ENCODE peak calls at places on chromosome 20, in five cellular contexts. T is lower lobe of right lung; N is H7; G is activated T-cell treated with anti-CD3 and anti-CD28 coated beads, Interleukin-2, amount 50 U/mL, for 24 hours; F is stimulated activated CD4-positive, alpha-beta T cell treated with anti-CD3 and anti-CD28 coated beads, Interleukin-15, amount 100 ng/mL, for 1 hour. J is an unnamed sample.
A peak's percentile ranks its signal among the peaks of the same experiment; 100 is the strongest.

GRCh38 chr20:57117296-57117695 is 149.1 kb downstream of the BMP7 start:
- DNase-seq in T (no peak), F (no peak), N (peak; percentile 72), G (no peak), J (no peak)

GRCh38 chr20:50958733-50959542 is at the start of gene MOCS3:
- DNase-seq in F (peak; percentile 42), G (peak; percentile 82), T (peak; percentile 86), N (peak; percentile 85), J (no peak)

GRCh38 chr20:25361287-25361683 is 29.4 kb downstream of the ABHD12 start:
- DNase-seq in G (no peak), N (no peak), T (no peak), F (no peak), J (no peak)

GRCh38 chr20:13102237-13102636 is 93.5 kb downstream of the SPTLC3 start:
- DNase-seq in N (no peak), G (no peak), T (no peak), F (no peak), J (no peak)

GRCh38 chr20:31602779-31603441 is 2.2 kb upstream of the ID1 start:
- DNase-seq in N (peak; percentile 46), F (no peak), T (no peak), G (peak; percentile 47), J (no peak)

GRCh38 chr20:46797201-46797600 is 87.8 kb downstream of the SLC2A10 start:
- DNase-seq in F (no peak), G (no peak), N (no peak), T (no peak), J (no peak)

GRCh38 chr20:22248052-22248667 is 336.2 kb downstream of the FOXA2 start:
- DNase-seq in T (no peak), N (peak; percentile 57), G (no peak), F (no peak), J (no peak)

GRCh38 chr20:47764154-47764734 is 21.0 kb downstream of the SULF2 start:
- DNase-seq in T (no peak), G (no peak), F (no peak), N (peak; percentile 64), J (no peak)

GRCh38 chr20:24694157-24694726 is 224.8 kb downstream of the SYNDIG1 start:
- DNase-seq in N (peak; percentile 34), F (no peak), T (no peak), G (no peak), J (peak; percentile 20)

GRCh38 chr20:41046716-41047115 is 18.1 kb downstream of the TOP1 start:
- DNase-seq in N (no peak), G (no peak), T (no peak), F (no peak), J (no peak)

GRCh38 chr20:3158968-3159431 is 665 bp downstream of the FASTKD5 start:
- DNase-seq in F (no peak), T (no peak), G (no peak), N (peak; percentile 55), J (no peak)

GRCh38 chr20:32528905-32529670 is 56.0 kb downstream of the NOL4L start:
- DNase-seq in N (no peak), F (no peak), T (peak; percentile 29), G (no peak), J (no peak)

GRCh38 chr20:1775117-1775516 is 117.5 kb upstream of the SIRPG start:
- DNase-seq in G (no peak), N (no peak), F (no peak), T (no peak), J (no peak)

GRCh38 chr20:48898210-48898609 is 23.3 kb upstream of the ARFGEF2 start:
- DNase-seq in F (no peak), G (no peak), T (no peak), N (no peak), J (no peak)

GRCh38 chr20:38728911-38729642 is 4.8 kb downstream of the SLC32A1 start:
- DNase-seq in N (peak; percentile 90), F (no peak), T (no peak), G (peak; percentile 47), J (no peak)